ENCODE peak calls at places on chromosomes 12 and 14, in four cellular contexts. One of them, this sample, is unnamed.
A peak's percentile ranks its signal among the peaks of the same experiment; 100 is the strongest.

GRCh38 chr12:55996715-55997534 is at the start of gene SUOX:
- DNase-seq in right lobe of liver: peak; percentile 96
- DNase-seq in CD4-positive, alpha-beta T cell: no peak
- DNase-seq in neural crest cell: peak; percentile 86
- DNase-seq in this sample: no peak

GRCh38 chr14:37583358-37584210 is 11.5 kb downstream of the FOXA1 start:
- DNase-seq in CD4-positive, alpha-beta T cell: no peak
- DNase-seq in right lobe of liver: peak; percentile 61
- DNase-seq in neural crest cell: no peak
- DNase-seq in this sample: no peak

GRCh38 chr14:58864751-58865519 is 227.2 kb downstream of the DACT1 start:
- DNase-seq in CD4-positive, alpha-beta T cell: no peak
- DNase-seq in neural crest cell: no peak
- DNase-seq in right lobe of liver: no peak
- DNase-seq in this sample: no peak

GRCh38 chr14:63924375-63924774 is 71.6 kb downstream of the SYNE2 start:
- DNase-seq in right lobe of liver: no peak
- DNase-seq in neural crest cell: no peak
- DNase-seq in CD4-positive, alpha-beta T cell: no peak
- DNase-seq in this sample: no peak

GRCh38 chr12:56644654-56645053 is 1.1 kb downstream of the ATP5F1B start:
- DNase-seq in right lobe of liver: no peak
- DNase-seq in neural crest cell: no peak
- DNase-seq in CD4-positive, alpha-beta T cell: no peak
- DNase-seq in this sample: no peak

GRCh38 chr12:123471374-123472068 is 13.6 kb downstream of the SNRNP35 start:
- DNase-seq in CD4-positive, alpha-beta T cell: no peak
- DNase-seq in right lobe of liver: no peak
- DNase-seq in neural crest cell: no peak
- DNase-seq in this sample: no peak

GRCh38 chr12:124550123-124551089 is 17.0 kb downstream of the NCOR2 start:
- DNase-seq in right lobe of liver: no peak
- DNase-seq in neural crest cell: no peak
- DNase-seq in CD4-positive, alpha-beta T cell: no peak
- DNase-seq in this sample: no peak

GRCh38 chr12:109418848-109419474 is 58.1 kb downstream of the KCTD10 start:
- DNase-seq in neural crest cell: no peak
- DNase-seq in right lobe of liver: no peak
- DNase-seq in CD4-positive, alpha-beta T cell: no peak
- DNase-seq in this sample: no peak

GRCh38 chr12:72610854-72611358 is 338.7 kb downstream of the TRHDE start:
- DNase-seq in right lobe of liver: no peak
- DNase-seq in neural crest cell: no peak
- DNase-seq in CD4-positive, alpha-beta T cell: no peak
- DNase-seq in this sample: no peak

GRCh38 chr12:32198555-32198954 is 91.9 kb downstream of the BICD1 start:
- DNase-seq in CD4-positive, alpha-beta T cell: no peak
- DNase-seq in neural crest cell: no peak
- DNase-seq in right lobe of liver: no peak
- DNase-seq in this sample: no peak

GRCh38 chr14:21066882-21067502 is 3.1 kb upstream of the ARHGEF40 start:
- DNase-seq in CD4-positive, alpha-beta T cell: no peak
- DNase-seq in neural crest cell: no peak
- DNase-seq in right lobe of liver: no peak
- DNase-seq in this sample: no peak
- TF ChIP-seq CTCF in CD4-positive, alpha-beta T cell: peak; percentile 24
- TF ChIP-seq CTCF in neural crest cell: peak; percentile 42
- TF ChIP-seq CTCF in right lobe of liver: peak; percentile 23
- TF ChIP-seq CTCF in this sample: no peak

GRCh38 chr12:39144613-39145061 is 239.2 kb upstream of the CPNE8 start:
- DNase-seq in right lobe of liver: no peak
- DNase-seq in CD4-positive, alpha-beta T cell: no peak
- DNase-seq in neural crest cell: no peak
- DNase-seq in this sample: no peak

DNA sequence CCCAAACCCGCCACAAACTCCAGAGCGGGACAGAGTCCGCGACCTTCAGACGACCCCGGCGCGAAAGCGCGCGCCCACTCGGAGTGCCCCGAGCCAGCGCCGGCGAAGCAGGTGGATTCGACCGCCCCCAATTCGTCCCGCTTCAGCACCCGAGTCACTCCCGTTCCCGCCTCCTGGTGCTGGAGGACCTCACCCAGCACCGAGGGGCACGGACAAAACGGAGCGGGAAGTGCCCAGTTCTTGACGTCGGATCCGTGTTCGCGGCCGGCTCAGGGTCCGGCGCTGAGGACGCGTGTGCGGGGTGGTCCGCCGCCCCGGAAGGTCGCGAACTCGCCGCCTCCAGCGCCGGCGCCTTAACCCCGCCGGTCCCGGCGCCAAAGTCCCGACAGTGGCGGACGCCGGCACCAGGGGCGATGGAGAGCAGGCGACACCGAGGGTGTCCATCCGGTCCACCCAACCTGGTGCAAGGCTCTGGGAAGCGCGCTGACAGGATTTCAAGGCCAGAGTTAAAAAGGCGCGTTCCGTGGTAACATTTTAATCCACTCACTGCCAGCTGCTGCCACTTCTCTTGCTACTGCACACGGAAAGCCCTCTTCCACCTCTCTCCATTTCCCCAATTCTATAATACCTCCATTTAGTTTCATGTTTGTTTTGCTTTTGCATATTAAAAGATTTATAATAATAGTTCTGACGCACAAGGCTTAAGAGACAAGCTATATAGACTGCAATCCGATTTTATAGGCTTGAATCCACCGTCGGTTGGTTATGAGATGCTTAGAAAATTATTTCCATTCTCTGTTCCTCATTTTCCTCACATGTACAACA is 240.0 kb upstream of the CPNE8 start:
- DNase-seq in neural crest cell: peak; percentile 70
- DNase-seq in CD4-positive, alpha-beta T cell: no peak
- DNase-seq in right lobe of liver: no peak
- DNase-seq in this sample: no peak
- TF ChIP-seq CTCF in neural crest cell: peak; percentile 69
- TF ChIP-seq CTCF in CD4-positive, alpha-beta T cell: no peak
- TF ChIP-seq CTCF in right lobe of liver: peak; percentile 60
- TF ChIP-seq CTCF in this sample: no peak

DNA sequence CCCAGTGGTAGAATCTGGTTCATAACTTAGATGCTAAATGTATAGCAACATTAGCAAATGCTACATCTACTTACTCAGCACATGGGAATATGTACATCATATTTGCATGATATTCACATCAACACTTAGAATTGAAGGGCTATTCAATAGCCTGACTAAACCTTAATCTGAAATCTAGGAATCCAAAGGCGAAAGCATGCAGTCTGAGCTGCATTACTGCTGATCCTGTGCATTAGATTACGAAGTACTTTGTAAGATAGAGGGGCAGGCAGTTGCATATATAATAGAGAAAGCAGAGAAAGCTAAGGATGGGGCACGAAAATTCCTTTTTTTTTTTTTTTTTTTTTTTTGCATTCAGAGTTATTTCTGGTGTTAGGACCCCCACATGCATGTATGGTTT is 40.4 kb downstream of the SLC38A4 start:
- DNase-seq in CD4-positive, alpha-beta T cell: no peak
- DNase-seq in right lobe of liver: no peak
- DNase-seq in neural crest cell: no peak
- DNase-seq in this sample: no peak
- TF ChIP-seq CTCF in CD4-positive, alpha-beta T cell: no peak
- TF ChIP-seq CTCF in right lobe of liver: no peak
- TF ChIP-seq CTCF in neural crest cell: no peak
- TF ChIP-seq CTCF in this sample: no peak

GRCh38 chr12:54191126-54191525 is 2.3 kb upstream of the SMUG1 start:
- DNase-seq in right lobe of liver: no peak
- DNase-seq in CD4-positive, alpha-beta T cell: no peak
- DNase-seq in neural crest cell: no peak
- DNase-seq in this sample: no peak
- TF ChIP-seq CTCF in right lobe of liver: no peak
- TF ChIP-seq CTCF in CD4-positive, alpha-beta T cell: no peak
- TF ChIP-seq CTCF in neural crest cell: no peak
- TF ChIP-seq CTCF in this sample: no peak

DNA sequence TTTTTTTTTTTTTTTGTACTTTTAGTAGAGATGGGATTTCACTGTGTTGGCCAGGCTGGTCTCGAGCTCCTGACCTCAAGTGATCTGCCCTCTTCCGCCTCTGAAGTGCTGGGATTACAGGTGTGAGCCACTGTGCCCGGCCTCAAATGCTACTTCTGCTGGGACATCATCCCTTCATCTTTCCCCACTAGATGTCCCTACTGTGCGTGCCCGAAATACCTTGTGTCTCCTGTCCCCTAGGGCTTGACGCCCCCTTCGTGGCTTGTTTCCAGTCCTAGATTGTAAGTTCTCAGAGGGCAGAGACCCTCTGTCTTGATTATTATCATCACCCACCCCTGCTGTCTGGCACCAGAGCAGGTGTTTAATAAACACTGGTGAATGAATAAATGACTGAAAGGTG is 14.9 kb downstream of the CCDC63 start:
- DNase-seq in right lobe of liver: no peak
- DNase-seq in neural crest cell: no peak
- DNase-seq in CD4-positive, alpha-beta T cell: no peak
- DNase-seq in this sample: no peak
- TF ChIP-seq CTCF in right lobe of liver: no peak
- TF ChIP-seq CTCF in neural crest cell: no peak
- TF ChIP-seq CTCF in CD4-positive, alpha-beta T cell: no peak
- TF ChIP-seq CTCF in this sample: no peak

DNA sequence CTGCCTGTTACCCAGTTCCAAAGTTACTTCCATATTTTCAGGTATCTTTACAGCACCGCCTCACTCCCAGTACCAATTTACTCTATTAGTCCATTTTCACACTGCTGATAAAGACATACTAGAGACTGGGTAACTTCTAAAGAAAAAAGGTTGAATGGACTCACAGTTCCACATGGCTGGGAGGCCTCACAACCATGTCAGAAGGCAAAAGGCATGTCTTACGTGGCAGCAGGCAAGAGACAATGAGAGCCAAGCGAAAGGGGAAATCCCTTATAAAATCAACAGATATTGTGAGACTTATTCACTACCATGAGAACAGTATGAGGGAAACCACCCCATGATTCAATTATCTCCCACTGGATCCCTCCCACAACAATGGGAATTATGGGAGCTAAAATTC is 9.8 kb downstream of the AREL1 start:
- DNase-seq in right lobe of liver: no peak
- DNase-seq in CD4-positive, alpha-beta T cell: no peak
- DNase-seq in neural crest cell: no peak
- DNase-seq in this sample: no peak
- TF ChIP-seq CTCF in right lobe of liver: no peak
- TF ChIP-seq CTCF in CD4-positive, alpha-beta T cell: no peak
- TF ChIP-seq CTCF in neural crest cell: no peak
- TF ChIP-seq CTCF in this sample: no peak

GRCh38 chr14:89387922-89388685 is 28.9 kb downstream of the FOXN3 start:
- DNase-seq in neural crest cell: no peak
- DNase-seq in CD4-positive, alpha-beta T cell: no peak
- DNase-seq in right lobe of liver: no peak
- DNase-seq in this sample: no peak

GRCh38 chr14:89391556-89391955 is 25.5 kb downstream of the FOXN3 start:
- DNase-seq in neural crest cell: no peak
- DNase-seq in CD4-positive, alpha-beta T cell: no peak
- DNase-seq in right lobe of liver: no peak
- DNase-seq in this sample: no peak

GRCh38 chr14:89386214-89386886 is 30.7 kb downstream of the FOXN3 start:
- DNase-seq in right lobe of liver: no peak
- DNase-seq in neural crest cell: no peak
- DNase-seq in CD4-positive, alpha-beta T cell: no peak
- DNase-seq in this sample: no peak

GRCh38 chr14:89391123-89391522 is 25.9 kb downstream of the FOXN3 start:
- DNase-seq in CD4-positive, alpha-beta T cell: no peak
- DNase-seq in neural crest cell: no peak
- DNase-seq in right lobe of liver: no peak
- DNase-seq in this sample: no peak

DNA sequence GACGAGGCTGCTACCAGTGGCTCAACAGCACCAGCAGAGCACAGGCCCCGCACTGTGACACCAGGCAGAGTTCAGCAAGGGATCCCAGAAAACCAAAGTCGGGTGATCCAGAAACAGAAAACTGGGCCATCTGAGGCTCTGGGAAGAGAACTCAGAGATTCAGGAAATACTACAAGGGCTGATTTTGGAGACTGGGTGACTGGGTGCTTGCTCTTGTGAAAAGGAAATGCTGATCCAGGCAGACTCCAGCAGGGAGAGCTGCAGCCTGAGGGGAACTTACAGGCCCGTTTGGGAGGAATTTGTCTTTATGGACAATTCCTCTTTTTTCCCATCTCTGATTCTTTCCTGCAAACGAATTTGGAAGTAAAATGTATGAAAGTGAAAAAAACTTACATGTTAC is 28.2 kb downstream of the FOXN3 start:
- DNase-seq in right lobe of liver: no peak
- DNase-seq in CD4-positive, alpha-beta T cell: no peak
- DNase-seq in neural crest cell: no peak
- DNase-seq in this sample: no peak
- TF ChIP-seq CTCF in right lobe of liver: peak; percentile 24
- TF ChIP-seq CTCF in CD4-positive, alpha-beta T cell: no peak
- TF ChIP-seq CTCF in neural crest cell: no peak
- TF ChIP-seq CTCF in this sample: no peak

This sample was measured in activated B cell treated with CpG ODN at 0.5 μM for 24 hours.